ENCODE peak calls at places on chromosomes 5 and 9, in six cellular contexts. C, N, R, S, E and G are unnamed samples.

GRCh38 chr5:173973614-173973969 is 15.4 kb upstream of the C5orf47 start:
- DNase-seq in C (no peak), N (no peak), R (no peak), S (no peak), E (no peak), G (no peak)

GRCh38 chr9:90455316-90455715 is 187.3 kb downstream of the DIRAS2 start:
- DNase-seq in C (no peak), N (no peak), R (no peak), S (no peak), E (no peak), G (no peak)

GRCh38 chr9:85895685-85896084 is 45.3 kb upstream of the NAA35 start:
- DNase-seq in C (no peak), N (no peak), R (no peak), S (no peak), E (no peak), G (no peak)

GRCh38 chr9:116303270-116303904 is 149.8 kb downstream of the PAPPA start:
- DNase-seq in C (no peak), N (no peak), R (no peak), S (no peak), E (no peak), G (no peak)

GRCh38 chr5:159826351-159827222 is 89.7 kb upstream of the ADRA1B start:
- DNase-seq in C (peak), N (peak), R (no peak), S (peak), E (no peak), G (no peak)

GRCh38 chr5:11719888-11720481 is 184.3 kb downstream of the CTNND2 start:
- DNase-seq in C (no peak), N (no peak), R (no peak), S (peak), E (peak), G (peak)

GRCh38 chr5:44974813-44975212 is 166.1 kb downstream of the MRPS30 start:
- DNase-seq in C (no peak), N (no peak), R (no peak), S (no peak), E (no peak), G (no peak)

GRCh38 chr9:132973166-132973565 is 5.3 kb upstream of the GFI1B start:
- DNase-seq in C (no peak), N (no peak), R (no peak), S (no peak), E (no peak), G (no peak)

GRCh38 chr9:127791085-127791484 is 5.3 kb downstream of the CDK9 start:
- DNase-seq in C (no peak), N (no peak), R (no peak), S (no peak), E (no peak), G (no peak)

GRCh38 chr9:134838651-134839431 is 41.8 kb upstream of the FCN2 start:
- DNase-seq in C (no peak), N (no peak), R (no peak), S (no peak), E (no peak), G (no peak)

GRCh38 chr5:135434591-135435466 is 12.3 kb downstream of the DCANP1 start:
- DNase-seq in C (no peak), N (no peak), R (no peak), S (no peak), E (no peak), G (no peak)

GRCh38 chr9:133505901-133506652 is 18.7 kb downstream of the MYMK start:
- DNase-seq in C (peak), N (peak), R (peak), S (peak), E (peak), G (no peak)

GRCh38 chr5:168433982-168434381 is 52.3 kb upstream of the RARS1 start:
- DNase-seq in C (no peak), N (peak), R (no peak), S (no peak), E (peak), G (no peak)

GRCh38 chr5:135450328-135450727 is 1.8 kb downstream of the TIFAB start:
- DNase-seq in C (no peak), N (no peak), R (no peak), S (no peak), E (no peak), G (no peak)

GRCh38 chr5:75262278-75262677 is 25.6 kb upstream of the ANKRD31 start:
- DNase-seq in C (no peak), N (no peak), R (no peak), S (no peak), E (no peak), G (no peak)

GRCh38 chr5:180171568-180172094 is 37.4 kb downstream of the RASGEF1C start:
- DNase-seq in C (no peak), N (no peak), R (no peak), S (no peak), E (no peak), G (no peak)

GRCh38 chr5:151068189-151068570 is 12.7 kb downstream of the TNIP1 start:
- DNase-seq in C (no peak), N (no peak), R (no peak), S (no peak), E (no peak), G (no peak)

GRCh38 chr5:175464414-175465233 is 13.7 kb upstream of the SFXN1 start:
- DNase-seq in C (no peak), N (peak), R (no peak), S (peak), E (peak), G (no peak)

DNA sequence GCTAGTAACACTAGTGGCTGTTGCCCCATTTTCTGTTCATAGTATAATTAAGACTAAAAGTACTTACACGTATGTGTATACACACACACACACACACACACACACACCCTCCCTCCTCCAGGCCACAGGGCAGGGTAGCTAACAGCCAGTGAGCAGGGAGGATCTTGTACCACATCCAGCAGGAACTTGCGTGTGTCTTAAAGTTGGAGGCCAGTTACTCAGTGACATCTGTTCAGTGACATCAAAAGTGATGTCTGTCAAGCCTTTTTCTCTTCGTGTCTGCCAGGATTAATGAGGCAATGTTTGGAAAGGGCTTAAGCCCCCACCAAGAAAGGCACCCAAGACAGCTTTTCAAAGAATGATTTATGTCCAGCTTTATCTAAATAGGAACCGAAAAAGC is 149.4 kb upstream of the KLF4 start:
- DNase-seq in C (peak), N (peak), R (peak), S (no peak), E (no peak), G (no peak)
- H3K4me3 ChIP-seq in C (peak), N (no peak), R (peak), S (no peak), E (no peak), G (no peak)

GRCh38 chr5:43010956-43011355 is 29.2 kb downstream of the ANXA2R start:
- DNase-seq in C (no peak), N (no peak), R (no peak), S (no peak), E (no peak), G (no peak)
- H3K27ac ChIP-seq in C (no peak), N (no peak), R (no peak), S (no peak), E (no peak), G (no peak)

GRCh38 chr9:38638881-38639576 is 18.6 kb upstream of the ANKRD18A start:
- DNase-seq in C (no peak), N (no peak), R (no peak), S (no peak), E (no peak), G (no peak)
- H3K4me3 ChIP-seq in C (no peak), N (no peak), R (no peak), S (no peak), E (no peak), G (no peak)

GRCh38 chr5:16666140-16666860 is 49.5 kb upstream of the RETREG1 start:
- DNase-seq in C (no peak), N (no peak), R (no peak), S (no peak), E (no peak), G (no peak)
- H3K27ac ChIP-seq in C (no peak), N (no peak), R (peak), S (no peak), E (peak), G (no peak)

DNA sequence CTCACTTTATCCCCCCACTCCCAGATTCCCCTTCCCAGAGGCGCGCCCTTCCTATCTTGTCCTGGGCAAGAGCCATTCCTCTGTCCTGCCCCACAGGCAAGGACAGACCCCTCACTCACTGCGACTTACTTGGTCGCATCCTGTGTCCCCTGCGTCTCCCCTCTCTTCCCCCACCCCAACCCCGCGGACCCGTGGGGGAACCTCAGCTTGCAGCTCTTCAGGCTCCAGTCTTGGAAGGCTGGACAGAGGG is 542 bp downstream of the GGTA1 start:
- DNase-seq in C (no peak), N (no peak), R (no peak), S (no peak), E (no peak), G (no peak)
- H3K4me3 ChIP-seq in C (peak), N (peak), R (peak), S (peak), E (peak), G (peak)

DNA sequence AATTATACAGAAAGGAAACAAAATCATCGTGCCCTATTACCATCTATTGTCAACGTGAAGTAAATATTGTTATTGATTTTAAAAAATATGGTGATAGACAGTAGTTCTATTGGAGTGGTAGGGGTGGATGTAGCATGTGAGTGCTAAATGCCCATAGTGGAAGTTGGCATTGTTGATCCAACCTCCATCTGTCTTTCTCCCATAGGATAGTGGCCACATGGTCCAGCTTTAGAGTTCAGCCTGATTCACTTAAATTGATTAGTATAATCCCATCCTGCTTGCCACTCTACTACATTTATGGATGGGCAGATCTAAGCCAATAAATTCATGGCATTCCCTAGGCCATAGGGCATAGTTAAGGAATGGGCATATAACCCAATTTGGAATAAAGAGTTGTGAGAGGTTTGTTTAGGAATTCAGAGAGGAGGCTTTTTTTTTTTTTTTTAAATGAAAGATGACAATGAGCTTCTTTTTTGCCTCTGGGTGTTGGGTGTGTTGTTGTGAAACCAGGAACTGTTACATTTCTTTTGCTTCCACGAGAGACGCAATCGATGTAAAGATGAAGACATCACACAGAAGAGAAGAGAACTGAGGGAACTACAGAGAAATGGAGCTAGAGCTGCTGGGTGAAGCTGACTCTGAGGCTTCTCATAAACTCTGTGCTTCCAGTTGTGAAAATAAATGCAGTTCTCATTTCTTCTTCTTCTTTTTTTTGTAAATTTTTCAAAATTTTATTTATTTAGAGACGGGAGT is 12.5 kb upstream of the CHD1 start:
- DNase-seq in C (no peak), N (peak), R (no peak), S (no peak), E (no peak), G (no peak)
- H3K27ac ChIP-seq in C (no peak), N (no peak), R (peak), S (peak), E (peak), G (no peak)

GRCh38 chr5:171981847-171982246 is 24.6 kb downstream of the FBXW11 start:
- DNase-seq in C (no peak), N (no peak), R (no peak), S (no peak), E (no peak), G (no peak)
- H3K4me3 ChIP-seq in C (no peak), N (no peak), R (no peak), S (no peak), E (no peak), G (no peak)